ENCODE peak calls at places on chromosome 10, in ten cellular contexts. O is right atrium auricular region; P is stomach; U is neural progenitor cell; C is CD8-positive, alpha-beta memory T cell; G is A549; N is colonic mucosa; J is transverse colon; K is right lobe of liver; L is tibial nerve. H is an unnamed sample.

GRCh38 chr10:48414778-48415177 is 108.3 kb downstream of the MAPK8 start:
- DNase-seq in U (no peak), J (no peak), G (no peak), O (no peak), K (no peak), P (no peak), N (no peak), L (no peak), C (no peak), H (no peak)

GRCh38 chr10:18397886-18398285 is 253.5 kb downstream of the NSUN6 start:
- DNase-seq in J (no peak), G (no peak), K (no peak), C (no peak), U (no peak), L (no peak), O (no peak), P (no peak), N (no peak), H (no peak)

GRCh38 chr10:124648738-124649137 is 95.4 kb downstream of the FAM53B start:
- DNase-seq in U (no peak), K (peak; percentile 81), G (no peak), C (peak; percentile 57), L (peak; percentile 38), P (peak; percentile 55), N (peak; percentile 55), O (no peak), J (peak; percentile 64), H (peak; percentile 70)

GRCh38 chr10:5629789-5630436 is 36.5 kb downstream of the ASB13 start:
- DNase-seq in J (peak; percentile 89), K (peak; percentile 87), N (peak; percentile 92), U (peak; percentile 79), P (peak; percentile 84), O (peak; percentile 84), C (peak; percentile 75), L (peak; percentile 96), G (peak; percentile 67), H (peak; percentile 82)

GRCh38 chr10:43673471-43673870 is 24.8 kb upstream of the ZNF32 start:
- DNase-seq in C (no peak), N (no peak), J (no peak), O (no peak), P (no peak), G (no peak), K (no peak), L (no peak), U (no peak), H (no peak)

GRCh38 chr10:86753056-86753455 is 3.4 kb upstream of the BMPR1A start:
- DNase-seq in J (no peak), P (no peak), O (no peak), N (no peak), G (no peak), U (no peak), L (no peak), C (no peak), K (no peak), H (peak; percentile 24)

GRCh38 chr10:125009580-125010235 is 67.8 kb downstream of the ZRANB1 start:
- DNase-seq in K (no peak), N (no peak), G (no peak), P (no peak), L (no peak), O (no peak), U (no peak), J (no peak), C (no peak), H (no peak)

GRCh38 chr10:117533507-117534281 is 8.9 kb upstream of the EMX2 start:
- DNase-seq in G (no peak), N (no peak), U (peak; percentile 58), C (no peak), K (no peak), P (no peak), J (no peak), O (no peak), L (no peak), H (no peak)

GRCh38 chr10:58404001-58404400 is 18.8 kb downstream of the TFAM start:
- DNase-seq in U (no peak), C (no peak), K (no peak), G (no peak), N (no peak), O (no peak), L (no peak), P (no peak), J (no peak), H (no peak)

GRCh38 chr10:79202188-79203013 is 133.6 kb downstream of the ZMIZ1 start:
- DNase-seq in G (peak; percentile 57), N (no peak), J (peak; percentile 38), K (no peak), L (no peak), C (no peak), O (no peak), P (peak; percentile 49), U (peak; percentile 71), H (no peak)

GRCh38 chr10:48383393-48383792 is 76.9 kb downstream of the MAPK8 start:
- DNase-seq in L (no peak), J (no peak), C (no peak), N (no peak), U (no peak), O (no peak), K (no peak), P (no peak), G (no peak), H (no peak)

GRCh38 chr10:21364196-21365114 is 161.0 kb downstream of the SKIDA1 start:
- DNase-seq in G (peak; percentile 99), K (peak; percentile 54), N (peak; percentile 32), O (peak; percentile 69), C (no peak), P (no peak), L (no peak), J (peak; percentile 12), U (peak; percentile 89), H (no peak)

GRCh38 chr10:103951942-103952341 is 15.0 kb upstream of the SLK start:
- DNase-seq in J (no peak), P (no peak), G (no peak), O (no peak), U (peak; percentile 36), C (no peak), L (no peak), N (no peak), K (no peak), H (no peak)
- H3K4me3 ChIP-seq in J (no peak overlapping the region), P (no peak overlapping the region), G (no peak overlapping the region), O (no peak overlapping the region), U (no peak overlapping the region), C (no peak overlapping the region), L (no peak overlapping the region), N (no peak overlapping the region), K (no peak overlapping the region), H (no peak overlapping the region)

GRCh38 chr10:132632851-132633684 is 95.5 kb downstream of the INPP5A start:
- DNase-seq in N (no peak), L (no peak), O (no peak), P (no peak), U (no peak), J (no peak), K (peak; percentile 31), G (no peak), C (no peak), H (no peak)
- H3K4me1 ChIP-seq in N (peaks cover 12% of the 10 kb centered on the region), L (peaks cover 49% of the 10 kb centered on the region), O (no peaks in the 10 kb centered on the region), P (peaks cover 55% of the 10 kb centered on the region), U (no peaks in the 10 kb centered on the region), J (peaks cover 48% of the 10 kb centered on the region), K (no peaks in the 10 kb centered on the region), G (peaks cover 3% of the 10 kb centered on the region), C (peaks cover 6% of the 10 kb centered on the region), H (peaks cover 7% of the 10 kb centered on the region)

DNA sequence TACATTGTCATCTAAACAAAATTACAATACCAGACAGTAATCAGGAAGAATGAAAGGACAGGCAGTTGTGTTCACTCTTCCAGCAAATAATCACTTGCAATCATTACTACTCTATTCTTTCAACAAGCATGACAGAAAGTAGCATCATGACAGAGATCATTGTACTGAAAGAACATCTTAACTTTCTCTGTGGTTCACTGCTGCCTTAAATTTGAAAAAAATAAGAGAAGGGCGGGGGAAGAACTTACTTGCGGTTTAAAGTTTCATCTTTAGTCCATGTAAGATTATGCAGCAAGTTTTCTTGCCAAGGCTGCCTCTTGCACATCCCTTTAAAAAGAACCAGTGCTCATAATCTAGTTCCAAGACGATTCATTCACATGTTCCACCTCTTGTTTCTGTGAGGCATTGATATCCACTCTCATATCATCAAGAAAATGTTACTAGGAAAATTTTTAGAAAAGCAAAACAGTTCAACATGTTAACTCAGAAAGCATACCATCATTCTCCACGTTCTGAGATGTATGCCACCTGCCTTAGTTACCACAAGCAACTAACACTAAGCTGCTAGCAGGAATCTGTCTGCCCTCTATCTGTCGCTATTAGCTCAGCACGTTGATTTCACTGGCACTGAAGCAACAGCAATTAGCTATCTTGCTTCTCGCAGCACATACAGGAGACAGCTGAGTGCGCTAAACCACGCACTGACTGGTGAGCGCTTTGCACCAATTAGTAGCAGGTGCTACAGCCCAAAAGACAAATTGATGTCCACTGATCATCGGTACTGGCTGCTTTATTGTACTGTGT is at the start of gene PCDH15:
- DNase-seq in O (no peak), U (peak; percentile 85), K (no peak), N (no peak), P (no peak), G (peak; percentile 19), J (no peak), L (no peak), C (no peak), H (no peak)
- H3K4me3 ChIP-seq in O (no peak within 1 kb of the TSS), U (no peak within 1 kb of the TSS), K (no peak within 1 kb of the TSS), N (no peak within 1 kb of the TSS), P (no peak within 1 kb of the TSS), G (no peak within 1 kb of the TSS), J (no peak within 1 kb of the TSS), L (no peak within 1 kb of the TSS), C (no peak within 1 kb of the TSS), H (no peak within 1 kb of the TSS)

DNA sequence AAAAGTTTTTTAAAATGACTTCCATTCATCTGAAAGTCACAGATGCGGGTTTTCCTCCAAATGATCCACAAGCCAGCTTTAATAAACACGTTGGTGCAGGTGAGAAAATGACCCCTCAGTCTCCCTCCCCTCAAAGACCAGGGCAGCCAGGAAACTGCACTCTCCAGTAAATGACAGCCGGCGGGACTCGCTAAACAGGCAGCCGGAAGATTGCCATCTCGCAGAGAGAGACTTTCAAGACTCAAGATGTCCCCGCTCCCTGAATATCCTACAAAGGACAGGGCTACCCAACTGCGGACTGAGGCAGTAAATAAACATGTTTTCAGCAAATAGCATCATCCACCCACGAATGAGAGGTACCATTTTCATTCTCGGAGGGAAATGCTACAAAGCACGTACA is 116.8 kb downstream of the DIP2C start:
- DNase-seq in K (no peak), O (no peak), G (no peak), U (no peak), C (no peak), N (no peak), J (no peak), P (no peak), L (no peak), H (no peak)
- H3K4me1 ChIP-seq in K (no peaks in the 10 kb centered on the region), O (no peaks in the 10 kb centered on the region), G (no peaks in the 10 kb centered on the region), U (peaks cover 15% of the 10 kb centered on the region), C (no peaks in the 10 kb centered on the region), N (no peaks in the 10 kb centered on the region), J (no peaks in the 10 kb centered on the region), P (no peaks in the 10 kb centered on the region), L (peaks cover 18% of the 10 kb centered on the region), H (no peaks in the 10 kb centered on the region)

DNA sequence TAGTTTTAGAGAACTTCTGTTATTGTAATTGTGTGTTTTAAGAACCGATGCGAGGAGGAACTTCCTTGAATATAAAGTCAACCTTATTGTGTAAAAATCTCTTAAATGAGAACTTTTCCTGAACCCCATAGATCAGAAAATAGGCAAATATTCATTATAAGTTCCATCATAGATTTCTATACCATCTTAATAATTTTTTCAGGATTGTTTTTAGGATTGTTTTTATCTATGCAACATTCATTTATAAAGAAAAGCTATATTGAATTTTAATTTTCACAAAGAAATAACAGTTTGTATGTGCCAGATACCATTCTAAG is 1.7 kb upstream of the SMNDC1 start:
- DNase-seq in O (no peak), P (no peak), C (no peak), K (no peak), N (no peak), J (no peak), U (no peak), L (no peak), G (no peak), H (no peak)
- H3K4me3 ChIP-seq in O (no peak overlapping the region), P (no peak overlapping the region), C (no peak overlapping the region), K (no peak overlapping the region), N (no peak overlapping the region), J (no peak overlapping the region), U (no peak overlapping the region), L (no peak overlapping the region), G (no peak overlapping the region), H (peak overlapping the region; percentile 85)

H was measured in CD4-positive, CD25-positive, alpha-beta regulatory T cell.